ENCODE peak calls at places on chromosomes 1 and 21, in five cellular contexts. M is naive thymus-derived CD4-positive, alpha-beta T cell; P is putamen; K is H4; Z is NCI-H2029 treated with DMSO at 0.1 percent for 48 hours. C is an unnamed sample.

GRCh38 chr1:15406911-15407559 is 2.7 kb upstream of the EFHD2 start:
- DNase-seq in K (no peak), P (no peak), Z (no peak), M (no peak), C (peak)

GRCh38 chr1:160993544-160993943 is 27.4 kb downstream of the F11R start:
- DNase-seq in P (no peak), M (no peak), K (no peak), Z (no peak), C (no peak)

GRCh38 chr1:151693057-151693651 is 23.4 kb downstream of the CELF3 start:
- DNase-seq in P (no peak), K (no peak), Z (peak), M (no peak), C (no peak)

GRCh38 chr1:38534473-38534823 is 325.1 kb downstream of the RRAGC start:
- DNase-seq in K (no peak), P (no peak), Z (no peak), M (no peak), C (no peak)

GRCh38 chr1:90876098-90876497 is 145.7 kb downstream of the ZNF644 start:
- DNase-seq in Z (no peak), M (no peak), K (no peak), P (peak), C (no peak)

GRCh38 chr1:169546087-169546995 is 39.9 kb downstream of the F5 start:
- DNase-seq in K (peak), P (peak), Z (peak), M (peak), C (peak)

GRCh38 chr21:36164427-36164784 is 7.8 kb downstream of the DOP1B start:
- DNase-seq in M (no peak), Z (no peak), P (no peak), K (no peak), C (no peak)

GRCh38 chr1:43256675-43257570 is 12.9 kb upstream of the TMEM125 start:
- DNase-seq in P (no peak), K (no peak), Z (no peak), M (no peak), C (no peak)

GRCh38 chr1:30916296-30916695 is 7.7 kb upstream of the SDC3 start:
- DNase-seq in M (no peak), K (no peak), Z (no peak), P (no peak), C (no peak)

GRCh38 chr1:40257313-40257687 is 736 bp upstream of the ZMPSTE24 start:
- DNase-seq in Z (peak), K (no peak), P (no peak), M (no peak), C (peak)

GRCh38 chr1:116988908-116989307 is 12.7 kb upstream of the CD101 start:
- DNase-seq in P (no peak), M (no peak), Z (peak), K (no peak), C (no peak)

GRCh38 chr1:10398734-10399486 is at the start of gene PGD:
- DNase-seq in P (peak), M (peak), Z (peak), K (peak), C (peak)

GRCh38 chr1:223133824-223134435 is 9.1 kb downstream of the TLR5 start:
- DNase-seq in K (peak), P (peak), Z (peak), M (peak), C (peak)

GRCh38 chr1:197441990-197442389 is 173.9 kb downstream of the CRB1 start:
- DNase-seq in K (no peak), Z (no peak), P (no peak), M (no peak), C (peak)

GRCh38 chr1:30272288-30273020 is 450.9 kb downstream of the MATN1 start:
- DNase-seq in M (no peak), P (no peak), K (no peak), Z (no peak), C (no peak)

GRCh38 chr1:119711804-119712341 is at the start of gene PHGDH:
- DNase-seq in K (peak), Z (peak), P (peak), M (peak), C (peak)

GRCh38 chr1:46427541-46427940 is 33.4 kb downstream of the FAAH start:
- DNase-seq in Z (no peak), K (no peak), M (no peak), P (no peak), C (no peak)

GRCh38 chr1:179938752-179939151 is 15.9 kb upstream of the CEP350 start:
- DNase-seq in Z (no peak), P (no peak), M (no peak), K (peak), C (no peak)

GRCh38 chr1:82318921-82319320 is 518.2 kb downstream of the ADGRL2 start:
- DNase-seq in P (no peak), Z (no peak), K (no peak), M (no peak), C (no peak)

GRCh38 chr1:22164841-22165808 is 22.2 kb upstream of the WNT4 start:
- DNase-seq in M (no peak), P (no peak), K (no peak), Z (no peak), C (no peak)

GRCh38 chr21:44667612-44668011 is 885 bp upstream of the KRTAP12-2 start:
- DNase-seq in P (no peak), K (no peak), M (no peak), Z (no peak), C (no peak)

GRCh38 chr1:7302873-7303272 is 468.2 kb upstream of the VAMP3 start:
- DNase-seq in P (no peak), Z (no peak), M (no peak), K (no peak), C (no peak)

GRCh38 chr1:116972676-116973035 is 28.9 kb upstream of the CD101 start:
- DNase-seq in Z (no peak), M (no peak), K (no peak), P (no peak), C (no peak)

GRCh38 chr21:42460391-42461184 is 35.4 kb downstream of the RSPH1 start:
- DNase-seq in P (no peak), Z (peak), M (peak), K (no peak), C (no peak)

GRCh38 chr1:84871181-84871580 is 21.8 kb downstream of the LPAR3 start:
- DNase-seq in M (no peak), K (no peak), Z (no peak), P (no peak), C (no peak)

GRCh38 chr1:185062710-185063370 is 17.5 kb downstream of the RNF2 start:
- DNase-seq in M (no peak), Z (no peak), K (no peak), P (no peak), C (no peak)

GRCh38 chr1:220966874-220967631 is 87.8 kb downstream of the HLX start:
- DNase-seq in M (no peak), K (peak), Z (no peak), P (no peak), C (no peak)

GRCh38 chr1:185529673-185530072 is 204.5 kb upstream of the HMCN1 start:
- DNase-seq in K (no peak), M (no peak), P (no peak), Z (no peak), C (no peak)

GRCh38 chr21:40166291-40166843 is 299.1 kb downstream of the PCP4 start:
- DNase-seq in Z (peak), P (no peak), K (peak), M (no peak), C (no peak)

GRCh38 chr1:6998267-6998666 is 213.0 kb downstream of the CAMTA1 start:
- DNase-seq in Z (no peak), K (peak), M (no peak), P (no peak), C (no peak)

GRCh38 chr21:33884361-33885157 is 31.0 kb downstream of the ATP5PO start:
- DNase-seq in M (no peak), Z (no peak), P (no peak), K (no peak), C (no peak)

GRCh38 chr1:200081151-200081981 is 53.9 kb downstream of the NR5A2 start:
- DNase-seq in P (no peak), Z (no peak), K (no peak), M (no peak), C (no peak)